ENCODE peak calls at places on chromosomes 13 and 19, in four cellular contexts. I is HT1080, N is small intestine, A is GM13977. P is an unnamed sample.

GRCh38 chr19:17902701-17903100 is 30.1 kb upstream of the CCDC124 start:
- DNase-seq in I (peak; percentile 28), N (no peak), A (no peak), P (no peak)

GRCh38 chr13:67416047-67416925 is 186.2 kb upstream of the PCDH9 start:
- DNase-seq in A (no peak), N (peak; percentile 3), I (peak; percentile 61), P (no peak)

GRCh38 chr19:34962945-34963530 is 991 bp downstream of the ZNF792 start:
- DNase-seq in I (no peak), N (peak; percentile 35), A (no peak), P (no peak)

GRCh38 chr19:42203700-42204099 is 13.8 kb downstream of the DEDD2 start:
- DNase-seq in A (no peak), I (no peak), N (no peak), P (no peak)

GRCh38 chr19:18156841-18157464 is 4.0 kb downstream of the PIK3R2 start:
- DNase-seq in N (peak; percentile 94), A (no peak), I (peak; percentile 36), P (peak; percentile 90)

GRCh38 chr13:39451860-39452301 is 151.1 kb downstream of the LHFPL6 start:
- DNase-seq in A (no peak), I (no peak), N (peak; percentile 2), P (no peak)

GRCh38 chr13:72542241-72542640 is 185.2 kb downstream of the MZT1 start:
- DNase-seq in A (no peak), I (no peak), N (no peak), P (no peak)

GRCh38 chr13:56869671-56870070 is 271.0 kb upstream of the PRR20A start:
- DNase-seq in A (no peak), I (no peak), N (no peak), P (no peak)

GRCh38 chr13:113837554-113838355 is 26.1 kb downstream of the GAS6 start:
- DNase-seq in N (peak; percentile 68), A (peak; percentile 40), I (peak; percentile 99), P (peak; percentile 91)

GRCh38 chr19:19615086-19615485 is 3.4 kb downstream of the PBX4 start:
- DNase-seq in A (no peak), N (no peak), I (peak; percentile 51), P (no peak)

GRCh38 chr13:46751811-46752635 is 44.9 kb downstream of the ESD start:
- DNase-seq in A (no peak), N (peak; percentile 45), I (peak; percentile 67), P (no peak)

GRCh38 chr19:11067356-11068113 is 21.7 kb upstream of the LDLR start:
- DNase-seq in I (peak; percentile 43), A (no peak), N (no peak), P (no peak)

GRCh38 chr19:52351512-52351911 is 15.5 kb downstream of the ZNF610 start:
- DNase-seq in I (no peak), N (no peak), A (no peak), P (no peak)

GRCh38 chr19:42436006-42436405 is 6.7 kb downstream of the CXCL17 start:
- DNase-seq in N (no peak), I (no peak), A (no peak), P (no peak)